ENCODE peak calls at places on chromosomes 6 and 20, in six cellular contexts. M, K, I, Q, D and T are unnamed samples.

GRCh38 chr6:108744244-108744972 is 103.8 kb upstream of the ARMC2 start:
- DNase-seq in K (no peak), D (no peak), Q (no peak), M (no peak), I (no peak), T (no peak)

GRCh38 chr6:12955996-12956395 is 239.4 kb downstream of the PHACTR1 start:
- DNase-seq in K (no peak), I (no peak), Q (no peak), M (no peak), D (no peak), T (no peak)

GRCh38 chr20:4862661-4863060 is 138.6 kb downstream of the SLC23A2 start:
- DNase-seq in K (no peak), I (no peak), D (no peak), M (no peak), Q (no peak), T (no peak)

GRCh38 chr6:52909131-52909530 is 367 bp downstream of the GSTA3 start:
- DNase-seq in D (no peak), Q (no peak), I (no peak), K (no peak), M (no peak), T (no peak)

GRCh38 chr6:101268541-101268940 is 125.0 kb upstream of the GRIK2 start:
- DNase-seq in K (no peak), I (no peak), D (no peak), Q (no peak), M (no peak), T (no peak)

GRCh38 chr6:35008858-35009257 is 119.8 kb downstream of the ANKS1A start:
- DNase-seq in M (no peak), I (no peak), D (no peak), Q (no peak), K (no peak), T (no peak)

GRCh38 chr6:149454405-149454848 is 30.4 kb downstream of the ZC3H12D start:
- DNase-seq in M (no peak), K (no peak), I (no peak), Q (peak), D (no peak), T (peak)

GRCh38 chr6:167956491-167956890 is 41.0 kb upstream of the KIF25 start:
- DNase-seq in D (no peak), M (no peak), K (no peak), Q (no peak), I (no peak), T (no peak)

GRCh38 chr6:168937061-168937460 is 316.6 kb downstream of the THBS2 start:
- DNase-seq in I (no peak), M (no peak), D (no peak), Q (no peak), K (no peak), T (no peak)

GRCh38 chr6:158621694-158622544 is 22.6 kb downstream of the DYNLT1 start:
- DNase-seq in K (no peak), D (no peak), M (no peak), I (no peak), Q (no peak), T (peak)

GRCh38 chr6:147287869-147288271 is 83.7 kb downstream of the STXBP5 start:
- DNase-seq in I (no peak), D (no peak), Q (no peak), M (no peak), K (no peak), T (no peak)